ENCODE peak calls at places on chromosomes 11 and 22, in five cellular contexts. One of them, this sample, is unnamed.

GRCh38 chr22:20566420-20567260 is 59.2 kb downstream of the MED15 start:
- DNase-seq in activated CD4-positive, alpha-beta T cell treated with anti-CD3 and anti-CD28 coated beads for 24 hours: no peak
- DNase-seq in left ventricle myocardium superior: peak
- DNase-seq in T-helper 9 cell: peak
- DNase-seq in CD4-positive, alpha-beta memory T cell: peak
- DNase-seq in this sample: no peak

GRCh38 chr22:23305321-23305910 is 125.1 kb downstream of the BCR start:
- DNase-seq in CD4-positive, alpha-beta memory T cell: no peak
- DNase-seq in left ventricle myocardium superior: no peak
- DNase-seq in T-helper 9 cell: no peak
- DNase-seq in activated CD4-positive, alpha-beta T cell treated with anti-CD3 and anti-CD28 coated beads for 24 hours: no peak
- DNase-seq in this sample: no peak

GRCh38 chr11:5803982-5804381 is 4.7 kb upstream of the OR52N2 start:
- DNase-seq in left ventricle myocardium superior: no peak
- DNase-seq in activated CD4-positive, alpha-beta T cell treated with anti-CD3 and anti-CD28 coated beads for 24 hours: no peak
- DNase-seq in T-helper 9 cell: no peak
- DNase-seq in CD4-positive, alpha-beta memory T cell: no peak
- DNase-seq in this sample: no peak

GRCh38 chr22:44623771-44624510 is 78.1 kb upstream of the PRR5 start:
- DNase-seq in activated CD4-positive, alpha-beta T cell treated with anti-CD3 and anti-CD28 coated beads for 24 hours: no peak
- DNase-seq in T-helper 9 cell: no peak
- DNase-seq in left ventricle myocardium superior: no peak
- DNase-seq in CD4-positive, alpha-beta memory T cell: no peak
- DNase-seq in this sample: peak

GRCh38 chr11:3946445-3947017 is 91.1 kb downstream of the STIM1 start:
- DNase-seq in left ventricle myocardium superior: no peak
- DNase-seq in activated CD4-positive, alpha-beta T cell treated with anti-CD3 and anti-CD28 coated beads for 24 hours: no peak
- DNase-seq in T-helper 9 cell: no peak
- DNase-seq in CD4-positive, alpha-beta memory T cell: no peak
- DNase-seq in this sample: no peak

GRCh38 chr11:19398772-19399542 is 158.2 kb upstream of the E2F8 start:
- DNase-seq in left ventricle myocardium superior: no peak
- DNase-seq in T-helper 9 cell: no peak
- DNase-seq in CD4-positive, alpha-beta memory T cell: no peak
- DNase-seq in activated CD4-positive, alpha-beta T cell treated with anti-CD3 and anti-CD28 coated beads for 24 hours: no peak
- DNase-seq in this sample: no peak

GRCh38 chr11:122032317-122032716 is 83.7 kb downstream of the BLID start:
- DNase-seq in left ventricle myocardium superior: no peak
- DNase-seq in activated CD4-positive, alpha-beta T cell treated with anti-CD3 and anti-CD28 coated beads for 24 hours: no peak
- DNase-seq in CD4-positive, alpha-beta memory T cell: no peak
- DNase-seq in T-helper 9 cell: no peak
- DNase-seq in this sample: no peak

GRCh38 chr11:9774591-9775392 is 110.9 kb downstream of the SWAP70 start:
- DNase-seq in CD4-positive, alpha-beta memory T cell: no peak
- DNase-seq in activated CD4-positive, alpha-beta T cell treated with anti-CD3 and anti-CD28 coated beads for 24 hours: no peak
- DNase-seq in T-helper 9 cell: no peak
- DNase-seq in left ventricle myocardium superior: no peak
- DNase-seq in this sample: no peak

GRCh38 chr11:73252577-73253191 is 19.5 kb upstream of the P2RY6 start:
- DNase-seq in activated CD4-positive, alpha-beta T cell treated with anti-CD3 and anti-CD28 coated beads for 24 hours: no peak
- DNase-seq in CD4-positive, alpha-beta memory T cell: no peak
- DNase-seq in T-helper 9 cell: no peak
- DNase-seq in left ventricle myocardium superior: no peak
- DNase-seq in this sample: peak

GRCh38 chr22:27099896-27100295 is 442.5 kb downstream of the MIAT start:
- DNase-seq in CD4-positive, alpha-beta memory T cell: no peak
- DNase-seq in left ventricle myocardium superior: no peak
- DNase-seq in activated CD4-positive, alpha-beta T cell treated with anti-CD3 and anti-CD28 coated beads for 24 hours: no peak
- DNase-seq in T-helper 9 cell: no peak
- DNase-seq in this sample: no peak

GRCh38 chr11:75673977-75674582 is 5.2 kb upstream of the MAP6 start:
- DNase-seq in CD4-positive, alpha-beta memory T cell: no peak
- DNase-seq in activated CD4-positive, alpha-beta T cell treated with anti-CD3 and anti-CD28 coated beads for 24 hours: no peak
- DNase-seq in left ventricle myocardium superior: no peak
- DNase-seq in T-helper 9 cell: no peak
- DNase-seq in this sample: peak

GRCh38 chr11:61854966-61855714 is 27.0 kb downstream of the FADS2 start:
- DNase-seq in T-helper 9 cell: no peak
- DNase-seq in activated CD4-positive, alpha-beta T cell treated with anti-CD3 and anti-CD28 coated beads for 24 hours: no peak
- DNase-seq in CD4-positive, alpha-beta memory T cell: no peak
- DNase-seq in left ventricle myocardium superior: no peak
- DNase-seq in this sample: no peak

GRCh38 chr22:37752189-37753061 is 55.3 kb upstream of the GCAT start:
- DNase-seq in left ventricle myocardium superior: peak
- DNase-seq in T-helper 9 cell: no peak
- DNase-seq in CD4-positive, alpha-beta memory T cell: no peak
- DNase-seq in activated CD4-positive, alpha-beta T cell treated with anti-CD3 and anti-CD28 coated beads for 24 hours: no peak
- DNase-seq in this sample: no peak

GRCh38 chr11:62353841-62354240 is 16.6 kb downstream of the ASRGL1 start:
- DNase-seq in CD4-positive, alpha-beta memory T cell: no peak
- DNase-seq in left ventricle myocardium superior: no peak
- DNase-seq in T-helper 9 cell: no peak
- DNase-seq in activated CD4-positive, alpha-beta T cell treated with anti-CD3 and anti-CD28 coated beads for 24 hours: no peak
- DNase-seq in this sample: no peak

GRCh38 chr11:10314199-10315072 is 9.6 kb downstream of the ADM start:
- DNase-seq in left ventricle myocardium superior: no peak
- DNase-seq in T-helper 9 cell: no peak
- DNase-seq in CD4-positive, alpha-beta memory T cell: peak
- DNase-seq in activated CD4-positive, alpha-beta T cell treated with anti-CD3 and anti-CD28 coated beads for 24 hours: no peak
- DNase-seq in this sample: peak

GRCh38 chr11:15627560-15627959 is 512.8 kb downstream of the INSC start:
- DNase-seq in T-helper 9 cell: no peak
- DNase-seq in CD4-positive, alpha-beta memory T cell: no peak
- DNase-seq in left ventricle myocardium superior: no peak
- DNase-seq in activated CD4-positive, alpha-beta T cell treated with anti-CD3 and anti-CD28 coated beads for 24 hours: no peak
- DNase-seq in this sample: no peak

GRCh38 chr22:23754980-23755636 is 883 bp upstream of the VPREB3 start:
- DNase-seq in T-helper 9 cell: no peak
- DNase-seq in CD4-positive, alpha-beta memory T cell: no peak
- DNase-seq in activated CD4-positive, alpha-beta T cell treated with anti-CD3 and anti-CD28 coated beads for 24 hours: no peak
- DNase-seq in left ventricle myocardium superior: no peak
- DNase-seq in this sample: no peak

GRCh38 chr22:44947029-44947428 is 62.8 kb downstream of the PHF21B start:
- DNase-seq in left ventricle myocardium superior: no peak
- DNase-seq in CD4-positive, alpha-beta memory T cell: no peak
- DNase-seq in T-helper 9 cell: no peak
- DNase-seq in activated CD4-positive, alpha-beta T cell treated with anti-CD3 and anti-CD28 coated beads for 24 hours: no peak
- DNase-seq in this sample: no peak

This sample was measured in erythroblast.